ENCODE peak calls at places on chromosome 6, in six cellular contexts. K is fibroblast of the aortic adventitia, M is lower leg skin, G is PC-9, X is cardiac muscle cell, L is AG04449. J is an unnamed sample.
A peak's percentile ranks its signal among the peaks of the same experiment; 100 is the strongest.

GRCh38 chr6:74420221-74420620 is 724.2 kb downstream of the CD109 start:
- DNase-seq in L (no peak), M (no peak), K (no peak), G (no peak), X (no peak), J (no peak)

GRCh38 chr6:164455835-164456234 is 853.6 kb downstream of the C6orf118 start:
- DNase-seq in X (no peak), K (no peak), M (no peak), L (no peak), G (no peak), J (no peak)

GRCh38 chr6:25302156-25302555 is 23.0 kb downstream of the CARMIL1 start:
- DNase-seq in M (no peak), K (peak; percentile 60), L (no peak), G (no peak), X (no peak), J (no peak)

GRCh38 chr6:52595796-52596130 is 18.9 kb upstream of the TRAM2 start:
- DNase-seq in M (no peak), G (no peak), L (no peak), X (no peak), K (no peak), J (no peak)

GRCh38 chr6:155201461-155202226 is 62.2 kb upstream of the CLDN20 start:
- DNase-seq in L (peak; percentile 52), X (no peak), K (peak; percentile 83), G (peak; percentile 5), M (no peak), J (peak; percentile 79)

GRCh38 chr6:14499804-14500203 is 382.2 kb downstream of the CD83 start:
- DNase-seq in M (no peak), X (peak; percentile 70), K (peak; percentile 94), G (peak; percentile 64), L (peak; percentile 69), J (peak; percentile 82)

GRCh38 chr6:35737413-35738211 is 780 bp downstream of the ARMC12 start:
- DNase-seq in M (no peak), X (peak; percentile 73), G (no peak), K (peak; percentile 91), L (peak; percentile 58), J (peak; percentile 62)

GRCh38 chr6:148735996-148736395 is 10.8 kb upstream of the UST start:
- DNase-seq in X (no peak), K (no peak), G (no peak), M (no peak), L (no peak), J (no peak)

GRCh38 chr6:119075200-119075981 is 3.1 kb downstream of the FAM184A start:
- DNase-seq in X (no peak), G (no peak), M (no peak), L (no peak), K (no peak), J (no peak)

GRCh38 chr6:112502348-112503130 is 155.4 kb downstream of the RFPL4B start:
- DNase-seq in L (no peak), X (no peak), M (no peak), G (no peak), K (peak; percentile 33), J (no peak)

GRCh38 chr6:3438190-3439167 is 18.4 kb downstream of the SLC22A23 start:
- DNase-seq in X (no peak), K (peak; percentile 80), L (peak; percentile 79), G (no peak), M (peak; percentile 83), J (peak; percentile 39)

GRCh38 chr6:133894795-133895401 is 6.0 kb downstream of the TCF21 start:
- DNase-seq in L (no peak), K (peak; percentile 81), G (no peak), M (no peak), X (peak; percentile 82), J (no peak)

GRCh38 chr6:54813901-54814300 is 32.7 kb upstream of the FAM83B start:
- DNase-seq in M (no peak), G (no peak), K (peak; percentile 1), L (no peak), X (no peak), J (no peak)

GRCh38 chr6:34922177-34922663 is 33.2 kb downstream of the ANKS1A start:
- DNase-seq in K (peak; percentile 64), G (peak; percentile 5), L (no peak), X (no peak), M (no peak), J (no peak)

GRCh38 chr6:77245026-77245425 is 218.3 kb downstream of the HTR1B start:
- DNase-seq in K (no peak), L (no peak), X (no peak), M (no peak), G (no peak), J (no peak)

GRCh38 chr6:3751019-3751729 is at the start of gene PXDC1:
- DNase-seq in L (no peak), M (peak; percentile 92), X (peak; percentile 38), K (no peak), G (peak; percentile 14), J (no peak)

GRCh38 chr6:111664565-111665039 is 58.9 kb upstream of the TRAF3IP2 start:
- DNase-seq in M (no peak), K (peak; percentile 61), L (no peak), G (no peak), X (no peak), J (no peak)

GRCh38 chr6:69796081-69796626 is 656 bp downstream of the LMBRD1 start:
- DNase-seq in G (peak; percentile 56), L (no peak), M (no peak), K (peak; percentile 35), X (no peak), J (no peak)

GRCh38 chr6:83431545-83432165 is 804 bp upstream of the ME1 start:
- DNase-seq in G (peak; percentile 68), M (no peak), X (no peak), K (no peak), L (no peak), J (no peak)

GRCh38 chr6:47268572-47269187 is 41.0 kb downstream of the TNFRSF21 start:
- DNase-seq in G (no peak), X (no peak), M (no peak), K (no peak), L (no peak), J (no peak)

GRCh38 chr6:14290448-14291388 is 173.1 kb downstream of the CD83 start:
- DNase-seq in K (no peak), X (no peak), L (no peak), M (no peak), G (no peak), J (no peak)

GRCh38 chr6:129140571-129140970 is 257.6 kb downstream of the LAMA2 start:
- DNase-seq in M (no peak), K (peak; percentile 86), X (no peak), L (peak; percentile 7), G (no peak), J (no peak)

DNA sequence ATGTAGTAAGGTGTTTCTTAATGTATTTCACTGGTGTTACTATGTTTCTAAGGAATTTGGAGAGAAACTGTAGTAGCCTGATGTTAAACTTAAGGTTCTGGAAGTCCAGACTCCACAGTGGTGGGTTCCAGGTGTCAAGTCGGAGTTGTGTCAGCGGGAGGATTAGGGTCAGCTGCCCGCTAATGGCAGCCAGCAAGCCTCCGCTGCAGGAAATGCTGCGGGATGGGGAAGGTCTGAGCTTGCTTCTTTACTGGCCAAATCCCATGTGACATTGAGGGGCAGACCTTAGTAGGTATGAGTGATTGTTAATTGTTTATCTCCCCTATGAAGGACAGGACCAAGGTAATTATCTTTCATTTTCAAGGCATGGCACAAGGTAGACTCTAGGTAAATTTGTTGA is 3.7 kb upstream of the ARID1B start:
- DNase-seq in L (no peak), K (no peak), G (no peak), M (no peak), X (no peak), J (no peak)
- H3K4me3 ChIP-seq in L (no peak overlapping the region), K (no peak overlapping the region), G (no peak overlapping the region), M (no peak overlapping the region), X (no peak overlapping the region), J (no peak overlapping the region)

DNA sequence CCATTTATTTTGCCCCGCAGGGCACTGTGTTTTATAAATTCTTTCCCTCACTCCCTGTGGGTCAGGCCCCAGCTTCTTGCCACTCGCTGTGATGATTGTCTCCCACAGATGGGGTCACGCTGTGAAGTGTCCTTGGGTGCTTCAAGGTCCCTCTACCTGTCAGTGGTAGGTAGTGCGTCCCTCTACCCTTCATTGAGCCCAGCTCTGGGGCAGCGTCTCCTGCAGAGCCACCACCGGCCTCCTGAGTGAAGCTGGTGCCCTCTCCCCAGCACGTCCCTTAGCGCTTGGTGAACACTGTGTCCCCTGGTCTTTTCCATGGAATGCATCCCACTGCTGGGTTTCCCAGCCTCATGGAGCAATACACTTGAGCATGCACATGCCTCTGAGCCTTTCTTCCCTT is 108.2 kb downstream of the NRN1 start:
- DNase-seq in M (no peak), G (no peak), L (no peak), K (no peak), X (no peak), J (no peak)
- TF ChIP-seq CTCF in M (no peak), G (no peak), L (no peak), K (no peak), X (no peak), J (no peak)

GRCh38 chr6:167000759-167001158 is 1.6 kb downstream of the CEP43 start:
- DNase-seq in M (no peak), K (no peak), G (no peak), L (no peak), X (no peak), J (no peak)
- H3K4me3 ChIP-seq in M (no peak overlapping the region), K (peak overlapping the region; percentile 6), G (peak overlapping the region; percentile 98), L (peak overlapping the region; percentile 21), X (no peak overlapping the region), J (no peak overlapping the region)

GRCh38 chr6:167345960-167346359 is 21.1 kb downstream of the TTLL2 start:
- DNase-seq in L (no peak), G (no peak), K (no peak), X (no peak), M (no peak), J (no peak)

GRCh38 chr6:167350322-167350721 is 25.4 kb downstream of the TTLL2 start:
- DNase-seq in G (no peak), K (no peak), X (no peak), L (no peak), M (no peak), J (no peak)

GRCh38 chr6:167349816-167350215 is 24.9 kb downstream of the TTLL2 start:
- DNase-seq in K (no peak), L (no peak), G (no peak), M (no peak), X (no peak), J (no peak)

GRCh38 chr6:167351656-167352354 is 26.9 kb downstream of the TTLL2 start:
- DNase-seq in G (no peak), L (no peak), K (no peak), M (no peak), X (no peak), J (no peak)

DNA sequence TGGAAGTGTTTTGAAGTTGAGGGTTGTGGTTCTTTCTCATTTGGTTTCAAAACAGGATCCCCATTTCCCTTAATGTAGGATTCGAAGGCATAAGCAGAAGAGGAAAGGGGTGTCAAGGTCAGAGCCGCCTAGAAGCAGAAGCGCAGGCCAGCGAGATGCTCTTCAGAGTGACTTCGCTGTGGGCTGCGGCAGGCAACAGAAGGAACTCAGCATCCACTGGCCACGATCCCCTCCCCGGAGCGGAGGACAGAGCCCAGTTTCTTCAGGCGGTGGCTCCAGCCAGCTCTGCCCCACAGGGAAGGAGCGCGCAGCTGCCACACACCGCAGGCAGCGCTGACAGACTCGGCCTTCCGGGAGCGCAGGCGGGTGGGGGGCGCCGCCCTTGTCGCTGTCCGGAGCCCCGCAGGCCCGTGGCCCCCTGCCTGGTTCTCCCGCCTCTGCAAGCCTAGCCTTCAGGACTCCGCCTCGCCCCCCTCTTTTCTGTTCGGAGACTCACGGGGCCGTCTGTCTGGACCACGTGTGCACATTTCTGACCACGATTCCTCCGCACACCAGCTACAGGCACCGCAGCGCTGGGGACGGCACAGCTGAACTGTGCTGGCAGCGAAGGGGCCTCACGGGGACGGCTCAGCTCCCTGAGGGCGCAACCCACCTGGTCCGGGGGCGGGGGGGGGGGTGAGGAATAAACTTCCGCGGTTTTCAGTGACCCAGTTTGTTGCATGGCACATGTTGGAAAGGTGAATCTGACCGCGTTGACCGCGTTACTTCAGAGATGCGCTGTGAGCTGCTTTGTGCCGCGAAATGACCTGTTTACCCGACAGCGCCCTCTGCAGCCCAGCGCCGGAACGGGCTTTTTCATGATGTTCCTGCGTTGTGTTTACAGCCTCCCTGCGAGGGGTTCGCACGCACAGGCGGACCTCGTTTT is 26.1 kb downstream of the TTLL2 start:
- DNase-seq in M (peak; percentile 91), K (peak; percentile 51), G (no peak), X (peak; percentile 78), L (no peak), J (no peak)
- TF ChIP-seq CTCF in M (no peak), K (peak; percentile 70), G (no peak), X (peak; percentile 85), L (peak; percentile 47), J (no peak)